ENCODE peak calls at places on chromosomes 3 and 15, in four cellular contexts. J, O, U and L are unnamed samples.
A peak's percentile ranks its signal among the peaks of the same experiment; 100 is the strongest.

GRCh38 chr3:174322789-174323188 is 536.3 kb upstream of the NAALADL2 start:
- DNase-seq in J (no peak), O (no peak), U (no peak), L (no peak)

GRCh38 chr3:118817748-118818165 is 216.9 kb downstream of the IGSF11 start:
- DNase-seq in J (peak; percentile 57), O (no peak), U (peak; percentile 33), L (peak; percentile 59)

GRCh38 chr3:195302436-195302835 is 31.5 kb upstream of the XXYLT1 start:
- DNase-seq in J (peak; percentile 69), O (no peak), U (no peak), L (no peak)

GRCh38 chr3:172911142-172911541 is 160.6 kb downstream of the ECT2 start:
- DNase-seq in J (no peak), O (no peak), U (no peak), L (no peak)

GRCh38 chr3:117892431-117892841 is 1142.2 kb downstream of the IGSF11 start:
- DNase-seq in J (peak; percentile 75), O (no peak), U (no peak), L (no peak)

GRCh38 chr3:105806361-105806760 is 62.5 kb downstream of the CBLB start:
- DNase-seq in J (peak; percentile 30), O (no peak), U (peak; percentile 24), L (no peak)

GRCh38 chr3:136457793-136458192 is 207.7 kb downstream of the PCCB start:
- DNase-seq in J (no peak), O (no peak), U (no peak), L (no peak)

GRCh38 chr3:19725000-19725399 is 209.0 kb downstream of the EFHB start:
- DNase-seq in J (no peak), O (no peak), U (no peak), L (no peak)

GRCh38 chr15:76342382-76343201 is 6.0 kb downstream of the ISL2 start:
- DNase-seq in J (no peak), O (no peak), U (no peak), L (peak; percentile 23)

GRCh38 chr3:4507010-4507596 is 14.0 kb downstream of the ITPR1 start:
- DNase-seq in J (peak; percentile 5), O (no peak), U (no peak), L (no peak)

GRCh38 chr3:49500408-49501257 is 30.6 kb downstream of the DAG1 start:
- DNase-seq in J (peak; percentile 99), O (no peak), U (peak; percentile 27), L (no peak)

GRCh38 chr15:77025941-77026411 is 31.1 kb downstream of the PSTPIP1 start:
- DNase-seq in J (no peak), O (no peak), U (no peak), L (no peak)

GRCh38 chr3:100339786-100340185 is 5.2 kb downstream of the NIT2 start:
- DNase-seq in J (no peak), O (no peak), U (no peak), L (no peak)

GRCh38 chr15:56042523-56042922 is 49.1 kb upstream of the NEDD4 start:
- DNase-seq in J (no peak), O (no peak), U (no peak), L (no peak)

GRCh38 chr3:134881305-134881704 is 86.2 kb downstream of the EPHB1 start:
- DNase-seq in J (no peak), O (no peak), U (no peak), L (no peak)

GRCh38 chr3:181868576-181868975 is 156.9 kb downstream of the SOX2 start:
- DNase-seq in J (no peak), O (no peak), U (no peak), L (no peak)

GRCh38 chr3:113697192-113698090 is 999 bp upstream of the USF3 start:
- DNase-seq in J (peak; percentile 34), O (no peak), U (no peak), L (peak; percentile 43)

GRCh38 chr15:35141743-35142356 is 56.8 kb upstream of the NANOGP8 start:
- DNase-seq in J (peak; percentile 96), O (no peak), U (no peak), L (no peak)

GRCh38 chr3:133209871-133210550 is 171.8 kb downstream of the TMEM108 start:
- DNase-seq in J (peak; percentile 27), O (peak; percentile 13), U (no peak), L (no peak)

GRCh38 chr3:13825821-13826220 is 54.0 kb downstream of the WNT7A start:
- DNase-seq in J (no peak), O (no peak), U (no peak), L (no peak)

GRCh38 chr3:40652072-40652471 is 127.3 kb downstream of the ZNF621 start:
- DNase-seq in J (no peak), O (no peak), U (no peak), L (no peak)

GRCh38 chr15:60017538-60018199 is 13.6 kb downstream of the FOXB1 start:
- DNase-seq in J (no peak), O (no peak), U (no peak), L (no peak)

GRCh38 chr15:60009124-60009523 is 5.0 kb downstream of the FOXB1 start:
- DNase-seq in J (no peak), O (no peak), U (no peak), L (no peak)

GRCh38 chr15:60010467-60011257 is 6.6 kb downstream of the FOXB1 start:
- DNase-seq in J (no peak), O (no peak), U (no peak), L (no peak)

GRCh38 chr15:60009581-60010379 is 5.7 kb downstream of the FOXB1 start:
- DNase-seq in J (no peak), O (no peak), U (no peak), L (no peak)

DNA sequence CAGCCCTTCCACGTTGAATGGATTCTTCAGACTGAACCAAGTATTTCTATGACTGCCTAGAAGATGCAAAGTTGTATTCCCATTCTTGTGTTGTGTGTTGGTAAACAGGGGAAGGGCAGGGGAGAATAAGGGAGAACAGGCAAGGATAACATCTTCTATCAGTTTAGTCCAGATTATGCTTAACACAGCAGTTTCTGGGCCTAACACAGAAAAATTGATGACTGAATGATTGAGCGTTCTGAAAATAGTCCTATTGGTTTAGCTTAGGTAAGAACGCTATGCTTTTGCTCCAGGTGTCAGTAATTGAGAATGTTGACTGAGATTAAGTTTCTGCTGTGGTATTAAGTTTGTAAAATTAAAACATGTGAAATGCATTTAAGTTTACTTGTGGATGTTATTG is 8.6 kb downstream of the FOXB1 start:
- DNase-seq in J (no peak), O (no peak), U (no peak), L (no peak)
- TF ChIP-seq MXI1 in J (no peak), O (no peak), U (no peak), L (no peak)

GRCh38 chr3:139439278-139439677 is 37.0 kb downstream of the RBP2 start:
- DNase-seq in J (no peak), O (no peak), U (no peak), L (no peak)

GRCh38 chr3:139433089-139433488 is 43.2 kb downstream of the RBP2 start:
- DNase-seq in J (no peak), O (no peak), U (no peak), L (no peak)

GRCh38 chr3:139430467-139430866 is 41.0 kb upstream of the COPB2 start:
- DNase-seq in J (no peak), O (no peak), U (no peak), L (no peak)

GRCh38 chr3:139434764-139435291 is 41.5 kb downstream of the RBP2 start:
- DNase-seq in J (peak; percentile 28), O (no peak), U (no peak), L (no peak)
- TF ChIP-seq RCOR1 in J (no peak), O (no peak), U (no peak), L (no peak)

DNA sequence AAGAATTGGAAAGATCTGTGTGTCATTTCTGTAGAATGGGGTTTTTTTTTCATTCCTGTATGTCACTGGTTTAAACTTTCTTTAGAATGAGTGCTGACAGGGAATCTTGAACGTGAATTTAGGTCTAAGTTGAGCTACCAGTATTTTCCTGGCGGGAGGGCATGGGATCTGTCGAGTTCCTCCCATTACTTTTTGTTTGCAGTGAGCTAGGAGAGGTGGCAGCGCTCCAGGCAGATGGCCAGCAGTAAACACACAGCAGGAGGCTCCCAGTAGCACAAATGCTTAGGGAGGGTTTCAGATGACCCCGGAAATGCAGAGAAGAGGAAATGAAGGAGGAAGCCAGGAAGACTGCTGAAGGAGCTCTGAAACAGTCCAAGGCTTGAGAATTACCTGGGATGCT is 185.8 kb downstream of the PLCL2 start:
- DNase-seq in J (peak; percentile 39), O (no peak), U (no peak), L (no peak)
- TF ChIP-seq MXI1 in J (no peak), O (no peak), U (no peak), L (no peak)

DNA sequence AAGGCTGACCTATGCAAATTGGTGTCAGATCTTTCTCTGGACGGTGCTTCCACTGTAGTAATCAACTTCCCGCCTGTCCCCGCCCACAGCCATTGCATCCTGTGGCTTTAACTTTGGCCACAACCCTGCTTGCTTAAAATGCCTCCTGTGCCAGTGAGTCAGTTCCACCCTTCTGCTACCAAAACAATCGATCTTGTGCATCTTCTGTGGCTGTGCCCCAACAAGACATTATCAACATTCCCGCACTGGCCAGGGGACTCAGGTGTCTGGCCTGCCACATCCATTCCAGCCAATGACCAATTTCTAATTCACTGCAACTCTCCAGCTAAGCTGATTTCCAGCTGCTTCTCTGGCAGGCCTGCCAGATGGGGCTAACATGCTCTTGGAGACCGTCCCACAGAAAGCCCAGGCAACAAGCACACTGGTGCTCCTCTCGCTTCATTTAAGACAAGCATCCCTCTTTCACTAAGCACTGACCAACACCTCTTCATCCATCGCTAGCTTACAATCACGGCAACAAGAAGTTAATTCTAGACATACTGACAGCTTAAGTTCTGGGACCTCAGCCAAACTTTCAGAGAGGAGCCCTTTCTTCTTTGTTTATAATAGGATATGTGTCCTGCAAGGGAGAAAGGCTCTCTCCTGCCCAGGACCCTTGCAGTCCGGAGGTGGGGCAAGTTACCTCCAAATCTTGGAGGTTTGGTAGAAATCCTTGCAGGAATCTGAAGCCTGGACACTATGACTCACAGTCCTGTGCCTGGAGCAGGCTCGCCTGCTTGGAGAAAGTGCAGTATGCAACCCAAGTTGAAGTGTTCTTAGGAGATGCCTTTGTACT is 6.7 kb downstream of the CA12 start:
- DNase-seq in J (peak; percentile 80), O (no peak), U (no peak), L (no peak)
- TF ChIP-seq RCOR1 in J (peak; percentile 52), O (no peak), U (no peak), L (peak; percentile 20)

DNA sequence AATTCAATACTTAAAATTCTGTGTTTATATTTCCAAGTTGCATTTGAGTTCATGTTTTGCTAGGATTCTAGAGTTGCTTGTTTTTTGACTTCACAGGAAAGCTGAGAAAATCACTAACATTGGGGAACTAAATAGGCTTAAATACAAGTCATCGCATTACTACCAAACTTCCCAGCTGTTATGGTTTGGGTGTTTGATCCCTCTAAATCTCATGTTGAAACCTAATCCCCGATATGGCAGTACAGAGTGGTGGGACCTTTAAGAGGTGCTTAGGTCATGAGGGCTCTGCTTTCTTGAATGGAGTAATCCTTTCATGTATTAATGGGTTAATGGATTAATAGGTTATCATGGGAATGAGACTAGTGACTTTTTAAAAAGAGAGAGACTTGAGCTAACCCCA is 77.2 kb upstream of the ARPP21 start:
- DNase-seq in J (no peak), O (no peak), U (no peak), L (no peak)
- TF ChIP-seq MXI1 in J (no peak), O (no peak), U (no peak), L (no peak)